ENCODE peak calls at places on chromosomes 3 and 15, in four cellular contexts. Z, R, T and S are unnamed samples.

GRCh38 chr15:67130166-67130565 is 64.8 kb downstream of the SMAD3 start:
- DNase-seq in Z (no peak), R (no peak), T (no peak), S (no peak)

GRCh38 chr3:195271116-195271858 is at the start of gene XXYLT1:
- DNase-seq in Z (no peak), R (peak; percentile 92), T (peak; percentile 65), S (peak; percentile 68)

GRCh38 chr15:75666823-75667501 is 19.2 kb downstream of the SNX33 start:
- DNase-seq in Z (no peak), R (no peak), T (peak; percentile 98), S (peak; percentile 99)

GRCh38 chr15:81199031-81199779 is 2.5 kb downstream of the IL16 start:
- DNase-seq in Z (no peak), R (no peak), T (no peak), S (no peak)

GRCh38 chr15:79169531-79170123 is 79.0 kb upstream of the RASGRF1 start:
- DNase-seq in Z (no peak), R (no peak), T (no peak), S (no peak)

GRCh38 chr3:11306815-11307589 is 34.8 kb downstream of the ATG7 start:
- DNase-seq in Z (no peak), R (no peak), T (no peak), S (peak; percentile 68)

GRCh38 chr3:104349836-104350235 is 1016.9 kb upstream of the ALCAM start:
- DNase-seq in Z (no peak), R (no peak), T (no peak), S (no peak)

GRCh38 chr3:152626226-152626625 is 208.7 kb upstream of the P2RY1 start:
- DNase-seq in Z (no peak), R (no peak), T (no peak), S (no peak)

GRCh38 chr3:129549805-129550204 is 6.8 kb downstream of the H1-8 start:
- DNase-seq in Z (no peak), R (no peak), T (no peak), S (no peak)

GRCh38 chr3:136250226-136250861 is at the start of gene PCCB:
- DNase-seq in Z (peak; percentile 76), R (peak; percentile 96), T (peak; percentile 87), S (peak; percentile 86)

GRCh38 chr3:197835509-197835908 is 44.5 kb downstream of the LRCH3 start:
- DNase-seq in Z (no peak), R (no peak), T (no peak), S (no peak)

GRCh38 chr3:98986073-98986472 is 84.6 kb upstream of the DCBLD2 start:
- DNase-seq in Z (no peak), R (peak; percentile 39), T (no peak), S (peak; percentile 90)

GRCh38 chr15:63565784-63566183 is 31.4 kb upstream of the FBXL22 start:
- DNase-seq in Z (no peak), R (no peak), T (no peak), S (no peak)

GRCh38 chr3:47156418-47156817 is 7.5 kb downstream of the SETD2 start:
- DNase-seq in Z (no peak), R (no peak), T (no peak), S (no peak)
- H3K4me1 ChIP-seq in Z (peaks cover 18% of the 10 kb centered on the region), R (peaks cover 9% of the 10 kb centered on the region), T (peaks cover 11% of the 10 kb centered on the region), S (no peaks in the 10 kb centered on the region)

GRCh38 chr3:142574665-142575064 is 3.9 kb downstream of the ATR start:
- DNase-seq in Z (no peak), R (no peak), T (no peak), S (no peak)
- H3K4me2 ChIP-seq in Z (peak overlapping the region; percentile 1), R (no peak overlapping the region), T (no peak overlapping the region), S (no peak overlapping the region)

DNA sequence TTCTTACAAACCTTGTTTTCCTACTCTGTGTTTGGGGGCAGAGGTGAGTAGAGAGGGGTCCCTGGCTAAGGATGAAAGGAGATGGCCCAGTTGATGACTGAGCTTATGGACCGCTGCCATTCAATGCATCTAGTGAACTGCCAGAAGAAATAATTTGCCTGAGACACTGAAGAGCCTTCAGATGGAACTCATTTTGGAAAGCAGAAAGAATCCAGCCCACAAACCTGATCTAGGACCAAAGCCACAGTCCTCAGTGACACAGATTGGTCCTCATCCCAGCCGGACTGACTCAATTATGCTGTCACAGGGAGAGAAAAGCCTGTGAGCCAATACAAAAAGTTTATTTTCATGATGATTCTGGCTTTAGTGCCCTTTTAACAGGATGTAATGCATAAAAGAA is 82.7 kb downstream of the CD47 start:
- DNase-seq in Z (no peak), R (no peak), T (no peak), S (no peak)
- TF ChIP-seq CTCF in Z (no peak), R (no peak), T (no peak), S (no peak)

GRCh38 chr3:114487502-114487901 is 193.7 kb downstream of the TIGIT start:
- DNase-seq in Z (no peak), R (no peak), T (no peak), S (no peak)
- H3K4me1 ChIP-seq in Z (no peaks in the 10 kb centered on the region), R (no peaks in the 10 kb centered on the region), T (no peaks in the 10 kb centered on the region), S (no peaks in the 10 kb centered on the region)

GRCh38 chr3:113714702-113715101 is 18.3 kb upstream of the USF3 start:
- DNase-seq in Z (no peak), R (no peak), T (no peak), S (no peak)
- H3K4me2 ChIP-seq in Z (no peak overlapping the region), R (no peak overlapping the region), T (no peak overlapping the region), S (no peak overlapping the region)